ENCODE peak calls at places on chromosome 1, in six cellular contexts. N is uterus, T is sigmoid colon, E is ovary, B is left ventricle myocardium inferior, Y is body of pancreas. J is an unnamed sample. For H3K9me3, the result is how much of the 10 kb centered on the place peaks cover.

GRCh38 chr1:160798439-160798838 is 2.5 kb downstream of the LY9 start:
- DNase-seq in N (no peak), T (no peak), E (no peak), B (no peak), Y (no peak), J (no peak)

GRCh38 chr1:173050865-173051264 is at the start of gene TNFSF18:
- DNase-seq in N (no peak), T (no peak), E (no peak), B (no peak), Y (peak), J (no peak)

GRCh38 chr1:97139512-97139911 is 417.9 kb downstream of the PTBP2 start:
- DNase-seq in N (no peak), T (no peak), E (no peak), B (no peak), Y (no peak), J (no peak)

GRCh38 chr1:147556643-147557042 is 15.3 kb downstream of the BCL9 start:
- DNase-seq in N (no peak), T (no peak), E (no peak), B (no peak), Y (no peak), J (no peak)

GRCh38 chr1:147078606-147079399 is 93.5 kb downstream of the PRKAB2 start:
- DNase-seq in N (no peak), T (no peak), E (no peak), B (no peak), Y (no peak), J (no peak)

GRCh38 chr1:28553229-28553930 is 495 bp downstream of the TRNAU1AP start:
- DNase-seq in N (peak), T (peak), E (peak), B (peak), Y (peak), J (peak)

GRCh38 chr1:183267646-183268431 is 81.8 kb downstream of the LAMC2 start:
- DNase-seq in N (no peak), T (no peak), E (no peak), B (no peak), Y (no peak), J (no peak)

GRCh38 chr1:150550222-150551048 is 1.2 kb downstream of the ADAMTSL4 start:
- DNase-seq in N (peak), T (peak), E (peak), B (no peak), Y (no peak), J (no peak)

GRCh38 chr1:226626577-226626956 is 78.0 kb downstream of the STUM start:
- DNase-seq in N (peak), T (peak), E (peak), B (peak), Y (peak), J (peak)

GRCh38 chr1:78607334-78607927 is 12.8 kb upstream of the IFI44L start:
- DNase-seq in N (no peak), T (no peak), E (no peak), B (no peak), Y (no peak), J (no peak)

GRCh38 chr1:2413495-2414296 is 1.3 kb upstream of the PEX10 start:
- DNase-seq in N (peak), T (no peak), E (peak), B (no peak), Y (no peak), J (peak)

GRCh38 chr1:184734972-184735371 is 19.7 kb downstream of the EDEM3 start:
- DNase-seq in N (no peak), T (no peak), E (no peak), B (no peak), Y (no peak), J (no peak)

GRCh38 chr1:180175806-180176205 is 21.1 kb downstream of the QSOX1 start:
- DNase-seq in N (no peak), T (peak), E (no peak), B (peak), Y (no peak), J (no peak)

GRCh38 chr1:11650331-11650991 is 3.8 kb downstream of the FBXO2 start:
- DNase-seq in N (peak), T (peak), E (no peak), B (peak), Y (peak), J (peak)

GRCh38 chr1:49842596-49842995 is 181.2 kb downstream of the AGBL4 start:
- DNase-seq in N (no peak), T (no peak), E (no peak), B (no peak), Y (no peak), J (no peak)

DNA sequence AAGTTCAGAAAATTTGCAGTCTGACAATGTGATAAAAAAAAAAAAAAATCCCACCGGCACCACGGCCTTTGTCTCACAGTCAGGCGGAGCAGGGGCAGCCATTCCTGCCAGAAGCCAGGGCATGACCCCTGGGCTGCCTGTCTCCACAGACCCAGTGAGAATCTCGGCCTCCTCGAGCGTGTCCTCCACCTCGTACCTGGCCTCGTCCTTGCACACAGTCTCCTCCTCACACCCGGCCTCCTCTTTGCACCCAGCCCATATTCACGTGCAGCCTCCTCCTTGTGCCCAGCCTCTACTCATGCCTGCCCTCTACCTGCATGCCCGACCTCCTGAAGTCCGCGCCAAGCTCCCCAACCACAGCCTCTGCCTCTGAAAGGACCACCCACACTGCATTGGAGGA is 182.0 kb downstream of the AGBL4 start:
- DNase-seq in N (no peak), T (peak), E (no peak), B (no peak), Y (no peak), J (no peak)
- H3K9me3 ChIP-seq in N (under half), T (under half), E (under half), B (half or more), Y (under half), J (under half)

GRCh38 chr1:238451781-238452310 is 561.1 kb upstream of the ZP4 start:
- DNase-seq in N (no peak), T (no peak), E (no peak), B (no peak), Y (no peak), J (no peak)

GRCh38 chr1:238458924-238459323 is 568.2 kb upstream of the ZP4 start:
- DNase-seq in N (no peak), T (no peak), E (no peak), B (no peak), Y (no peak), J (no peak)

DNA sequence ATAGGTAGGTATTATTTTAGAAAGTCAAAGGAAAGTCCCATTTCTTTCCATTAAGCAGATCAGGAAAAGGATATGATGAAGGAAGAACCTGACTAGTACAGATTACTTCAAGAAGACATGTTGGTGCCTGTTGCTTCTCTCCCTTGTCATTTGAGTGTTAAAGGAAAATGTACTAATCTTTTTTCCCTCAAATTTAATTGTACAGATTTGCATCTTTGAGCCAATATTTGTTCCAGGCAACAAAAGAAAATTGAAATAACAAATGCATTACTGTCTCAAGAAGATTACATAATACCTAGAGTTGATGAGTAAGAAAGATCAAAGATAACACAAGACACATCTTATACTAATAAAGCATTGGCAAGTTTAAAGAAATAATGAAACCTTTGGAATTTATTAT is 566.9 kb upstream of the ZP4 start:
- DNase-seq in N (no peak), T (no peak), E (no peak), B (no peak), Y (no peak), J (no peak)
- H3K9me3 ChIP-seq in N (under half), T (under half), E (under half), B (under half), Y (under half), J (under half)

GRCh38 chr1:159719990-159720389 is 5.6 kb upstream of the CRP start:
- DNase-seq in N (no peak), T (no peak), E (no peak), B (no peak), Y (no peak), J (no peak)
- H3K9me3 ChIP-seq in N (under half), T (under half), E (under half), B (under half), Y (under half), J (under half)

GRCh38 chr1:9291914-9292360 is 757 bp upstream of the SPSB1 start:
- DNase-seq in N (peak), T (peak), E (peak), B (peak), Y (peak), J (peak)

GRCh38 chr1:9292361-9293240 is at the start of gene SPSB1:
- DNase-seq in N (peak), T (peak), E (peak), B (peak), Y (peak), J (peak)

GRCh38 chr1:9294440-9294773 is 1.7 kb downstream of the SPSB1 start:
- DNase-seq in N (no peak), T (peak), E (peak), B (no peak), Y (peak), J (no peak)

GRCh38 chr1:9293512-9294439 is 1.1 kb downstream of the SPSB1 start:
- DNase-seq in N (no peak), T (no peak), E (peak), B (peak), Y (peak), J (no peak)

GRCh38 chr1:9293241-9293511 is 482 bp downstream of the SPSB1 start:
- DNase-seq in N (no peak), T (no peak), E (no peak), B (no peak), Y (no peak), J (no peak)
- H3K9me3 ChIP-seq in N (under half), T (under half), E (under half), B (under half), Y (under half), J (under half)

GRCh38 chr1:248751635-248752034 is 3.9 kb downstream of the LYPD8 start:
- DNase-seq in N (no peak), T (no peak), E (no peak), B (no peak), Y (no peak), J (no peak)

GRCh38 chr1:248752119-248752931 is 3.2 kb downstream of the LYPD8 start:
- DNase-seq in N (no peak), T (no peak), E (no peak), B (no peak), Y (no peak), J (peak)

GRCh38 chr1:248752981-248753525 is 2.5 kb downstream of the LYPD8 start:
- DNase-seq in N (no peak), T (no peak), E (no peak), B (no peak), Y (no peak), J (no peak)

GRCh38 chr1:248753715-248754280 is 1.8 kb downstream of the LYPD8 start:
- DNase-seq in N (no peak), T (no peak), E (no peak), B (no peak), Y (no peak), J (no peak)

GRCh38 chr1:248748211-248748610 is 7.3 kb downstream of the LYPD8 start:
- DNase-seq in N (no peak), T (no peak), E (no peak), B (no peak), Y (no peak), J (no peak)
- H3K9me3 ChIP-seq in N (under half), T (under half), E (under half), B (under half), Y (under half), J (under half)